ENCODE peak calls at places on chromosomes 11 and 22, in four cellular contexts. U, P, C and J are unnamed samples.

GRCh38 chr11:95459268-95460040 is 228.5 kb upstream of the SESN3 start:
- DNase-seq in U (no peak), P (no peak), C (no peak), J (no peak)

GRCh38 chr22:38347944-38348750 is 30.9 kb upstream of the CSNK1E start:
- DNase-seq in U (no peak), P (no peak), C (peak), J (peak)

GRCh38 chr22:20725987-20726558 is 47.8 kb upstream of the SERPIND1 start:
- DNase-seq in U (no peak), P (no peak), C (no peak), J (peak)

GRCh38 chr11:95359323-95359656 is 128.3 kb upstream of the SESN3 start:
- DNase-seq in U (no peak), P (no peak), C (no peak), J (no peak)

GRCh38 chr11:119476038-119476437 is 53.1 kb upstream of the THY1 start:
- DNase-seq in U (no peak), P (no peak), C (no peak), J (no peak)

GRCh38 chr22:27616033-27616432 is 185.5 kb downstream of the MN1 start:
- DNase-seq in U (no peak), P (no peak), C (no peak), J (no peak)

GRCh38 chr11:128299132-128299726 is 288.1 kb downstream of the ETS1 start:
- DNase-seq in U (no peak), P (no peak), C (no peak), J (peak)

GRCh38 chr11:18235935-18236334 is 667 bp downstream of the SAA4 start:
- DNase-seq in U (no peak), P (no peak), C (no peak), J (no peak)

GRCh38 chr11:64461081-64461480 is 102.1 kb downstream of the RPS6KA4 start:
- DNase-seq in U (no peak), P (no peak), C (no peak), J (no peak)

GRCh38 chr22:41355895-41356294 is 25.8 kb upstream of the TEF start:
- DNase-seq in U (no peak), P (no peak), C (no peak), J (no peak)

GRCh38 chr11:111427471-111427912 is 48.4 kb upstream of the POU2AF1 start:
- DNase-seq in U (no peak), P (no peak), C (no peak), J (no peak)

GRCh38 chr11:70281114-70281729 is 10.7 kb downstream of the PPFIA1 start:
- DNase-seq in U (no peak), P (no peak), C (no peak), J (peak)

GRCh38 chr22:46652081-46652929 is 32.1 kb downstream of the GRAMD4 start:
- DNase-seq in U (no peak), P (no peak), C (no peak), J (no peak)

GRCh38 chr22:46651316-46651715 is 31.1 kb downstream of the GRAMD4 start:
- DNase-seq in U (no peak), P (no peak), C (no peak), J (no peak)

GRCh38 chr22:46653596-46653995 is 33.4 kb downstream of the GRAMD4 start:
- DNase-seq in U (no peak), P (no peak), C (no peak), J (no peak)

GRCh38 chr22:46654426-46654825 is 34.2 kb downstream of the GRAMD4 start:
- DNase-seq in U (no peak), P (no peak), C (no peak), J (no peak)

DNA sequence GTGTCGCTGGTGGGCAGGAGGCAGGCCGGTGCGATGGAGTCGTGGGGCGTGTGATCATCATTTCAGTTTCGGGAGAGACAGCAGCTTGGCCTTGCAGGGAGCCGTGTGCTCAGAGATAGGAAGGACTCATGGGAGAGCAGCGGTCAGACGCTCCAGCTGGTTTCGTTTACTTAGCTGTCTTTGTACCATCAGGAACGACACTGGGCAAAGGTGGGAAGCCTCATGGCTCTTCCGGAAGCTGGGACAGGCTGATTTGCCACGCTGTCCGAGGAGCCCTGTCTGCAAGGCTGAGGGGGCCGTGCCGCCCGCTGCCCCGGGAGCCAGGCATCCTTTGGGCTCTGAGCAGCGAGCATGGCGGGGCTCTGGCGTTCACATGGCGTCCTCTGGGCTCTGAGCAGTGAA is 32.7 kb downstream of the GRAMD4 start:
- DNase-seq in U (no peak), P (no peak), C (no peak), J (no peak)
- TF ChIP-seq CTCF in U (no peak), P (no peak), C (no peak), J (no peak)

GRCh38 chr22:43534916-43535315 is 123.1 kb downstream of the MPPED1 start:
- DNase-seq in U (no peak), P (no peak), C (no peak), J (no peak)

GRCh38 chr22:43535336-43535735 is 123.5 kb downstream of the MPPED1 start:
- DNase-seq in U (no peak), P (no peak), C (no peak), J (no peak)

GRCh38 chr22:43535741-43536140 is 123.9 kb downstream of the MPPED1 start:
- DNase-seq in U (no peak), P (no peak), C (no peak), J (no peak)

GRCh38 chr22:43539572-43540533 is 128.0 kb downstream of the MPPED1 start:
- DNase-seq in U (no peak), P (no peak), C (no peak), J (no peak)

DNA sequence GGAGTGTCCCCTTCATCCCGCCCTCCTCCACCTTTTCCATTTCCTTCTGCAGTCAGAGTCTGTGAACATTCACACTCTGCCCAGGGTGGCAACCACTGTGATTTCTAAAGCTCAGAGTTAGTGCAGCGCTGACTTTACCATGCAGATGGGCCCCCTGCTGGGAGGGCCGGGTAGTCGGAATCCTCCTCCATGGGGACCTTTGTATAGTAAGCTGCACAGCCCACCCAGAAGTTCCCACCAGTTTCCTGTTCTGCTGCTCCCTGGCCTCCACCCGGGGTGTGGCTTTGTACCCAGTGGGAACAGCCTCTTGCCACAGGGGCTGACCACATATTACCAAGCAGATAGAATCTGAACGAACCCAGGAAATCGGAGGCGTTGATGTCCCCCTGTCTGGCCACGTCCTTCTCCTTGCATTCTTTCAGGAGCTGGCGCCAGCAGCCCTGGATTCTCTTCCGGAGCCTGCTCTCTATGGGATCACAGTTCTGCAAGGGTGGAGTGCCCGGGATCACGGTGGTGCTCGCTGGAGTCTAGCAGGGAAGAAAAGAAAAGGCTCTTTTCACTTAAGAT is 125.3 kb downstream of the MPPED1 start:
- DNase-seq in U (no peak), P (no peak), C (no peak), J (no peak)
- TF ChIP-seq CTCF in U (no peak), P (peak), C (no peak), J (peak)

GRCh38 chr11:75894036-75894585 is 79.1 kb downstream of the UVRAG start:
- DNase-seq in U (no peak), P (no peak), C (no peak), J (no peak)

GRCh38 chr11:75900848-75901247 is 85.8 kb downstream of the UVRAG start:
- DNase-seq in U (no peak), P (no peak), C (no peak), J (no peak)

GRCh38 chr11:75893202-75893601 is 78.2 kb downstream of the UVRAG start:
- DNase-seq in U (no peak), P (no peak), C (no peak), J (no peak)

GRCh38 chr11:75898871-75899270 is 83.9 kb downstream of the UVRAG start:
- DNase-seq in U (no peak), P (no peak), C (no peak), J (no peak)

DNA sequence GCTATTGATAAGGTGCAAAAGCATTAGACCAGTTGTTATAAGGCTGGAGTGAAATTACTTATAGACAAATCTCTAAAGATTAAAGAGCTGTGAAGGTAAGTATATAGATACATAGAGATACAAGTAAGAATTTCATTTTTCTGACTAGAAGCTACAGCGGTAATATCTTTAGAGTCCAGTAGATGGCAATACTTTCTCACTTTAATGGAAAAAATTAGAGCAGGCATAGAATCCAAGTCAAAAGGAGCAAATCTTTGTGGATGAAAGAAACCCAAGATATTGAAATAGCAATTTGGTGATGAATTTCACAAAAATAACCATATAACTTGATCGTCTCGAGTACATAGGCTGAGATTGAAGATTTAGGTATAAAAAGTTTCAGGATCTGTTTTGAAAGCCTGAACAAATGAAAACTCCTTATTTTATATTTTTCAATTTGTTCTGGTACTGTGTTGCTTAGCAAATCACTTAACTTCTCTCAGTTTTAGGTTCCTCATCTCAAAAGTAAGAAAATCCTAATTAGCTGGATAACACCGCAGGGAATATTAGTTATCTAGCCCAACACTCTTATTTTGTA is 81.9 kb downstream of the UVRAG start:
- DNase-seq in U (peak), P (peak), C (no peak), J (peak)
- TF ChIP-seq CTCF in U (peak), P (peak), C (peak), J (peak)

GRCh38 chr11:115530752-115531151 is 26.5 kb upstream of the CADM1 start:
- DNase-seq in U (no peak), P (no peak), C (no peak), J (no peak)
- TF ChIP-seq CTCF in U (no peak), P (no peak), C (no peak), J (no peak)

GRCh38 chr11:5712507-5712906 is 22.9 kb downstream of the TRIM22 start:
- DNase-seq in U (peak), P (no peak), C (no peak), J (no peak)
- TF ChIP-seq CTCF in U (peak), P (no peak), C (peak), J (peak)

GRCh38 chr11:76424891-76425290 is 19.9 kb upstream of the EMSY start:
- DNase-seq in U (no peak), P (no peak), C (no peak), J (no peak)

GRCh38 chr11:76415073-76415472 is 29.7 kb upstream of the EMSY start:
- DNase-seq in U (no peak), P (no peak), C (no peak), J (no peak)

GRCh38 chr11:76424379-76424778 is 20.4 kb upstream of the EMSY start:
- DNase-seq in U (no peak), P (no peak), C (no peak), J (no peak)

DNA sequence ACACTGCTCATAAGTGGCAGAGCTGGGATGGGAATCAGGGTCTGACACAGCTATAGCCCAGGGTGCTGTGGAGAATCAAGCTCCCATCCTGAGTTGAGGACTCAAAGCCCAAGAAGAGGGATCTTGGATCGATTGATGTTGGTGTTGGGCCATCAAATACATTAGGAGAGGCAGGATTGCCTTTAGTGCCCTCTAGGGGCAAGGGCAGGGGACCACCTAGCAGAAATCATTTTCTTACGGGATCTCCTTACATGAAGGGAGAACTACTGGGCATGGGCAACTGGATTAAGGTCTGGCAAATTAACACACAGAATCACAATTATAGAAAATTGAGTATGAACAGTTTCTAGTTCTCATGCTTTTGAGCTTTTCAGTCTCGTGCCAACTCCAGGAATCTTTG is 24.9 kb upstream of the EMSY start:
- DNase-seq in U (no peak), P (no peak), C (no peak), J (no peak)
- TF ChIP-seq CTCF in U (peak), P (peak), C (no peak), J (peak)